ENCODE peak calls at places on chromosome 11, in four cellular contexts. S, B, H and P are unnamed samples.
A peak's percentile ranks its signal among the peaks of the same experiment; 100 is the strongest.

GRCh38 chr11:88434333-88434976 is 96.9 kb upstream of the CTSC start:
- DNase-seq in S (no peak), B (no peak), H (no peak), P (no peak)

GRCh38 chr11:33040127-33040861 is 922 bp downstream of the TCP11L1 start:
- DNase-seq in S (peak; percentile 62), B (no peak), H (peak; percentile 49), P (peak; percentile 44)

GRCh38 chr11:86453290-86454030 is 78.8 kb downstream of the CCDC81 start:
- DNase-seq in S (no peak), B (no peak), H (no peak), P (no peak)

GRCh38 chr11:57680552-57680874 is 12.6 kb downstream of the ZDHHC5 start:
- DNase-seq in S (peak; percentile 70), B (no peak), H (peak; percentile 62), P (no peak)

GRCh38 chr11:73186294-73186850 is 31.7 kb upstream of the P2RY2 start:
- DNase-seq in S (peak; percentile 70), B (no peak), H (peak; percentile 75), P (no peak)

GRCh38 chr11:62217191-62217748 is 8.8 kb downstream of the SCGB2A1 start:
- DNase-seq in S (peak; percentile 49), B (no peak), H (peak; percentile 37), P (peak; percentile 25)

GRCh38 chr11:67627394-67627787 is 2.3 kb downstream of the NUDT8 start:
- DNase-seq in S (no peak), B (no peak), H (no peak), P (no peak)

GRCh38 chr11:65574963-65575567 is 788 bp upstream of the EHBP1L1 start:
- DNase-seq in S (peak; percentile 58), B (peak; percentile 75), H (no peak), P (peak; percentile 71)

GRCh38 chr11:25734592-25735211 is 597.2 kb upstream of the ANO3 start:
- DNase-seq in S (peak; percentile 41), B (no peak), H (peak; percentile 21), P (peak; percentile 45)

GRCh38 chr11:94732617-94733292 is 35.4 kb upstream of the AMOTL1 start:
- DNase-seq in S (peak; percentile 42), B (no peak), H (peak; percentile 71), P (no peak)

GRCh38 chr11:69316941-69317340 is 23.0 kb downstream of the MYEOV start:
- DNase-seq in S (no peak), B (no peak), H (no peak), P (no peak)

GRCh38 chr11:68365943-68366435 is 53.6 kb downstream of the LRP5 start:
- DNase-seq in S (no peak), B (no peak), H (no peak), P (no peak)

GRCh38 chr11:130804306-130805077 is 111.8 kb downstream of the SNX19 start:
- DNase-seq in S (no peak), B (no peak), H (no peak), P (no peak)

GRCh38 chr11:73314121-73314948 is 6.3 kb downstream of the ARHGEF17 start:
- DNase-seq in S (peak; percentile 63), B (no peak), H (no peak), P (peak; percentile 88)

GRCh38 chr11:7538023-7538422 is 24.2 kb downstream of the PPFIBP2 start:
- DNase-seq in S (peak; percentile 74), B (no peak), H (no peak), P (no peak)

GRCh38 chr11:20013346-20014066 is 146.8 kb downstream of the DBX1 start:
- DNase-seq in S (no peak), B (no peak), H (no peak), P (peak; percentile 71)

GRCh38 chr11:35304900-35305299 is 114.5 kb downstream of the SLC1A2 start:
- DNase-seq in S (no peak), B (no peak), H (no peak), P (no peak)
- H3K27ac ChIP-seq in S (peak overlapping the region; percentile 97), B (no peak overlapping the region), H (no peak overlapping the region), P (peak overlapping the region; percentile 80)

GRCh38 chr11:1705121-1706052 is 8.4 kb downstream of the KRTAP5-6 start:
- DNase-seq in S (no peak), B (no peak), H (no peak), P (peak; percentile 50)

GRCh38 chr11:1708716-1709115 is 11.7 kb downstream of the KRTAP5-6 start:
- DNase-seq in S (no peak), B (no peak), H (no peak), P (no peak)

GRCh38 chr11:1706634-1707400 is 9.8 kb downstream of the KRTAP5-6 start:
- DNase-seq in S (peak; percentile 17), B (no peak), H (no peak), P (peak; percentile 23)

GRCh38 chr11:1703146-1703545 is 6.2 kb downstream of the KRTAP5-6 start:
- DNase-seq in S (no peak), B (no peak), H (no peak), P (no peak)

GRCh38 chr11:1707751-1708150 is 10.8 kb downstream of the KRTAP5-6 start:
- DNase-seq in S (no peak), B (no peak), H (no peak), P (no peak)
- H3K27ac ChIP-seq in S (no peak overlapping the region), B (no peak overlapping the region), H (no peak overlapping the region), P (no peak overlapping the region)

DNA sequence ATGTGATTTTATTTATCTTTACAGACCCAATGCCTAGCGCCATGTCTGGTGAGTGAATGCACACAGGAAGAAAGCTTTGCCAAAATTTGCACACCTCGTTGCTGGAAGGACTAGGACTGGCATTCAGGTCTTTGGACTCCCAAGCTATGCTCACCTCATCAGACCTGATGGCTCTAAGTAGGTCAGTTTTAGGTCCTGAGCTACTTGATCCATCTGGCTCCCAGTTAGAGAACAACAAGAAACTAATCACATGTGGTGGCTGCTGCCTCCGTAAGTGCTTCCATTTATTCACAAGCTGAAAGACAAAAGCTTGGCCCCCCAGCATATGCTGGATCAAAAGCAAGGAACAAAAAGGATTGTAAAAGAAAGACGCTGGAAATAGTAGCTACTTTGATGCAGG is 269.0 kb downstream of the KIRREL3 start:
- DNase-seq in S (no peak), B (no peak), H (no peak), P (no peak)
- H3K27ac ChIP-seq in S (no peak overlapping the region), B (no peak overlapping the region), H (no peak overlapping the region), P (no peak overlapping the region)

GRCh38 chr11:75456596-75456995 is 23.6 kb upstream of the KLHL35 start:
- DNase-seq in S (no peak), B (no peak), H (no peak), P (no peak)
- H3K27ac ChIP-seq in S (no peak overlapping the region), B (no peak overlapping the region), H (no peak overlapping the region), P (no peak overlapping the region)

DNA sequence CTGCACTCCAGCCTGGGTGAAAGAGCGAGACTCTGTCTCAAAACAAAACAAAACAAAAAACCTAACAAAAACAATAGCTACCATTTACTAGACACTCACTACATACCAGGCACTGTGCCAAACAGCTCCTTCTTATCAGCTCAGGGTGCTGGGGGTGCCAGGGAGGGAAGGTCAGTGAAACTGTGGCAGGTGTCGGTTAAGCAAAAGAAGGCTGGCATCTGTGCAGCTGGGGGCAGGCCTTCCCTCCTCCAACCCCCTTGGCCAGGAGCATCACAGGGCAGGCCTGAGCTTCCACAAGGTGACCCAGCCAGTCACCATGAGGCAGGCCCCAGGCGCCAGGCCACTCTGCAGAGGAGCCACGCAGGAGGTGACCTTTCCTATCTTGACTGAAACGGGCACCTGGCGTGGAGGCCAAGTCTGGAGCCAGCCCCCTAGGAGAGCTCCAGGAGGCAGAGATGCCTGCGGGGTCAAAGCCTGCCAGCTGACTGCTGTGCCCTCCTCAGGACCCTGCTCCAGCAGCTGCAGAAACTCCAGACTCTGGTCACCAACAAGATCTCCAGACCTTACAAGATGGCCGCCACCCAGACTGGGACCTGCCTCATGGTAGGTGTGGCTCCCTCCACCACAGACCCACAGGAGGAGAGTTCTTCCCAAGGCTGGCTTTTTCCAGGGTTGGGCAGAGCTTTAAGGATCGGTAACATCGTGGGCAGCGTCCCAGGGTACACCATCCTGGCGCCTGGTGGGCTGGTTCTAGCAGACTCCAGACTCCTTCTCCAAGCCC is 31.3 kb upstream of the DGKZ start:
- DNase-seq in S (no peak), B (peak; percentile 79), H (no peak), P (no peak)
- H3K27ac ChIP-seq in S (no peak overlapping the region), B (peak overlapping the region; percentile 66), H (no peak overlapping the region), P (no peak overlapping the region)

GRCh38 chr11:82523141-82523540 is 210.5 kb downstream of the FAM181B start:
- DNase-seq in S (no peak), B (no peak), H (no peak), P (peak; percentile 13)

GRCh38 chr11:82527185-82527584 is 206.5 kb downstream of the FAM181B start:
- DNase-seq in S (no peak), B (no peak), H (no peak), P (no peak)

GRCh38 chr11:82521427-82521826 is 212.2 kb downstream of the FAM181B start:
- DNase-seq in S (no peak), B (no peak), H (no peak), P (no peak)
- H3K27ac ChIP-seq in S (no peak overlapping the region), B (no peak overlapping the region), H (no peak overlapping the region), P (no peak overlapping the region)

DNA sequence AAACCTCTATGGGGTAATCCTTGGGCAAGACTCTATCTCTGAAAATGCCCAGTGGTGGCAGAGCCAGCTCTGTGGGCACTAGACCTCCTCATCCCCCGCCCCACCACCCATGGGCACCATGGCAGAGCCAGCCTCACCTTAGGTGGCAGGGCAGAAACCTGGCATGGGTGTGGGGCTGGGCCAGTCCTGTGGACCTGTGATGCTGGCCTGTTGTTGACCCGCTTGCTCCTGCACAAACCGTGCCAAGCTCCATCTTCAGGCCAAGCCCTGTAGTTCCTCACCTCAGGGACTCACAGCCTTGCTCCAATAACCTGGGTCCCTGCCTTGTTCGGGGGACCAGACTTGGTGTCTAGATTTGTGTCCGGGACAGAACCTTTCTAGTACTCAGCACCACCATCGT is 8.9 kb upstream of the SERPINH1 start:
- DNase-seq in S (peak; percentile 19), B (no peak), H (no peak), P (no peak)
- H3K27ac ChIP-seq in S (no peak overlapping the region), B (no peak overlapping the region), H (peak overlapping the region; percentile 97), P (no peak overlapping the region)